ENCODE peak calls at places on chromosomes 6 and 20, in seven cellular contexts. V is fibroblast of mammary gland; F is CD8-positive, alpha-beta T cell; P is ovary; B is right atrium auricular region; M is heart left ventricle; L is breast epithelium. W is an unnamed sample.

GRCh38 chr6:53961679-53962370 is 149.4 kb upstream of the MLIP start:
- DNase-seq in B (no peak), P (no peak), M (no peak), V (no peak), L (no peak), F (no peak), W (peak)

GRCh38 chr6:43334466-43335095 is 26.0 kb upstream of the CRIP3 start:
- DNase-seq in F (no peak), M (no peak), P (no peak), V (peak), B (no peak), L (no peak), W (peak)

GRCh38 chr6:69622924-69623323 is 173.9 kb downstream of the LMBRD1 start:
- DNase-seq in M (no peak), B (no peak), F (no peak), V (no peak), P (no peak), L (no peak), W (no peak)

GRCh38 chr6:79609225-79609595 is 21.9 kb upstream of the SH3BGRL2 start:
- DNase-seq in M (no peak), V (no peak), P (no peak), L (no peak), B (no peak), F (no peak), W (no peak)

GRCh38 chr6:157021267-157022021 is 244.3 kb downstream of the ARID1B start:
- DNase-seq in L (peak), B (peak), V (peak), M (peak), F (peak), P (peak), W (peak)

GRCh38 chr20:45882469-45883099 is 1.6 kb downstream of the ZSWIM1 start:
- DNase-seq in B (no peak), V (no peak), P (no peak), L (no peak), F (no peak), M (no peak), W (no peak)

GRCh38 chr20:46293084-46293483 is 15.2 kb downstream of the CDH22 start:
- DNase-seq in V (peak), M (no peak), L (no peak), B (no peak), F (no peak), P (no peak), W (peak)

GRCh38 chr6:126696921-126697693 is 357.2 kb downstream of the CENPW start:
- DNase-seq in B (no peak), L (no peak), F (no peak), M (no peak), P (no peak), V (no peak), W (no peak)

GRCh38 chr6:110549277-110549676 is 72.9 kb upstream of the SLC22A16 start:
- DNase-seq in F (no peak), B (no peak), V (no peak), L (no peak), P (no peak), M (no peak), W (no peak)

GRCh38 chr20:35359335-35359997 is 52.3 kb downstream of the UQCC1 start:
- DNase-seq in F (no peak), L (no peak), B (no peak), M (no peak), V (no peak), P (no peak), W (no peak)

GRCh38 chr6:75116946-75117345 is 88.9 kb downstream of the COL12A1 start:
- DNase-seq in B (no peak), P (no peak), L (no peak), F (no peak), V (peak), M (no peak), W (no peak)

GRCh38 chr6:169342655-169343054 is 89.0 kb upstream of the THBS2 start:
- DNase-seq in M (no peak), F (no peak), L (no peak), V (no peak), P (no peak), B (no peak), W (no peak)

GRCh38 chr6:43936476-43936875 is 166.5 kb downstream of the VEGFA start:
- DNase-seq in M (no peak), V (no peak), P (no peak), F (no peak), L (no peak), B (no peak), W (no peak)

GRCh38 chr6:138310294-138310693 is 67.4 kb upstream of the SMIM28 start:
- DNase-seq in B (no peak), F (no peak), L (no peak), V (peak), M (no peak), P (no peak), W (peak)

GRCh38 chr20:55561259-55561658 is 444.1 kb downstream of the CBLN4 start:
- DNase-seq in M (no peak), L (no peak), V (no peak), B (no peak), P (no peak), F (no peak), W (no peak)

GRCh38 chr6:159068904-159069578 is 24.2 kb upstream of the TAGAP start:
- DNase-seq in V (no peak), B (no peak), M (no peak), L (no peak), P (no peak), F (no peak), W (no peak)

GRCh38 chr6:1971612-1972011 is 273.8 kb downstream of the GMDS start:
- DNase-seq in V (no peak), L (no peak), B (no peak), M (no peak), F (no peak), P (no peak), W (no peak)

GRCh38 chr20:32019156-32019510 is 8.9 kb downstream of the CCM2L start:
- DNase-seq in F (no peak), P (no peak), M (no peak), B (no peak), V (no peak), L (no peak), W (no peak)

GRCh38 chr6:44725070-44725469 is 337.6 kb downstream of the CDC5L start:
- DNase-seq in P (no peak), V (peak), F (no peak), M (no peak), L (no peak), B (no peak), W (no peak)

GRCh38 chr6:129683606-129684322 is 26.2 kb downstream of the ARHGAP18 start:
- DNase-seq in M (peak), P (peak), L (no peak), V (peak), F (peak), B (peak), W (peak)

GRCh38 chr6:134532694-134533624 is 215.0 kb upstream of the SGK1 start:
- DNase-seq in B (no peak), P (no peak), M (no peak), L (no peak), V (no peak), F (no peak), W (no peak)

GRCh38 chr6:166478782-166479592 is 96.2 kb upstream of the MPC1 start:
- DNase-seq in B (no peak), P (no peak), L (peak), V (no peak), M (no peak), F (no peak), W (no peak)

GRCh38 chr6:24387818-24388217 is 14.9 kb upstream of the MRS2 start:
- DNase-seq in P (no peak), F (no peak), L (no peak), V (no peak), B (no peak), M (no peak), W (no peak)

GRCh38 chr6:124772733-124773319 is 189.4 kb upstream of the RNF217 start:
- DNase-seq in P (no peak), M (no peak), V (no peak), B (no peak), L (no peak), F (no peak), W (no peak)

GRCh38 chr20:38275815-38276550 is 15.4 kb upstream of the KIAA1755 start:
- DNase-seq in L (no peak), F (no peak), M (no peak), B (no peak), P (no peak), V (peak), W (peak)

GRCh38 chr20:59831024-59831900 is 102.2 kb downstream of the SYCP2 start:
- DNase-seq in M (no peak), B (peak), V (no peak), P (no peak), L (peak), F (no peak), W (no peak)

GRCh38 chr20:50099565-50099991 is 13.4 kb downstream of the UBE2V1 start:
- DNase-seq in P (no peak), L (no peak), M (no peak), V (no peak), B (no peak), F (no peak), W (no peak)

GRCh38 chr20:59948828-59949720 is 8.9 kb downstream of the FAM217B start:
- DNase-seq in V (peak), B (no peak), F (no peak), M (no peak), P (no peak), L (no peak), W (peak)

GRCh38 chr20:62999580-62999979 is 7.2 kb downstream of the BHLHE23 start:
- DNase-seq in M (no peak), P (no peak), V (no peak), L (no peak), B (no peak), F (no peak), W (no peak)

GRCh38 chr20:45924391-45925261 is 9.9 kb upstream of the PCIF1 start:
- DNase-seq in F (no peak), P (peak), L (no peak), M (peak), V (peak), B (peak), W (peak)

GRCh38 chr6:116396451-116396850 is 25.7 kb downstream of the DSE start:
- DNase-seq in B (no peak), P (no peak), L (no peak), V (peak), M (no peak), F (no peak), W (no peak)

GRCh38 chr6:163229050-163229449 is 185.5 kb upstream of the QKI start:
- DNase-seq in M (no peak), F (no peak), B (no peak), L (no peak), V (no peak), P (no peak), W (no peak)

GRCh38 chr6:154138806-154139205 is 99.8 kb downstream of the OPRM1 start:
- DNase-seq in P (no peak), F (no peak), L (no peak), B (no peak), M (no peak), V (peak), W (no peak)

GRCh38 chr20:663315-664090 is 10.5 kb upstream of the SRXN1 start:
- DNase-seq in L (no peak), F (no peak), B (no peak), V (peak), M (no peak), P (no peak), W (no peak)

GRCh38 chr6:85866758-85867401 is 224.2 kb upstream of the SYNCRIP start:
- DNase-seq in B (no peak), F (no peak), P (no peak), V (no peak), L (no peak), M (no peak), W (no peak)

GRCh38 chr6:139490482-139490881 is 116.0 kb upstream of the CITED2 start:
- DNase-seq in V (no peak), L (no peak), M (no peak), F (no peak), P (no peak), B (no peak), W (peak)

GRCh38 chr20:59912609-59913008 is 20.8 kb downstream of the SYCP2 start:
- DNase-seq in B (no peak), V (no peak), P (no peak), M (no peak), L (no peak), F (no peak), W (no peak)

GRCh38 chr20:55252525-55252924 is 752.8 kb downstream of the CBLN4 start:
- DNase-seq in M (peak), P (peak), L (no peak), V (no peak), B (no peak), F (no peak), W (no peak)

DNA sequence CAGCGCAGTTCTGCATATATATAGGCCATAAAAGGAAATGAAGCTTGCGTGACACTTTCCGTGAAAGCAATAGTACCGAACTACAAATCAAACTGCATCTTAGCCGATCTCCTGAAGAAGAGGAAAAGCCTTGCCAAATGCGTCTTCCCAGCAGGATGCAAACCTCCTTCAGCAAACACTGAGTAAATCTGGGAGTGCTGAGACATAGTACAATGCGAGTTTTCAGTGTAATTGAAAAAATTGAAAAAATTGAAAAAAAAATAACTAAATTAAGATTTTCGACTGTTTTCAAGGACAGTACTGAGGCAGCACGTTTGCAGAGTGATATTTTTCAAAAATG is 13.4 kb downstream of the RPP21 start:
- DNase-seq in F (no peak), V (no peak), M (no peak), B (no peak), L (no peak), P (no peak), W (no peak)
- H3K4me3 ChIP-seq in F (no peak), V (no peak), M (no peak), B (no peak), L (no peak), P (peak), W (no peak)

GRCh38 chr20:57902478-57902877 is 192.7 kb upstream of the PMEPA1 start:
- DNase-seq in V (peak), F (no peak), P (no peak), B (no peak), L (no peak), M (no peak), W (peak)
- TF ChIP-seq CTCF in V (no peak), F (no peak), P (no peak), B (no peak), L (no peak), M (no peak), W (no peak)

DNA sequence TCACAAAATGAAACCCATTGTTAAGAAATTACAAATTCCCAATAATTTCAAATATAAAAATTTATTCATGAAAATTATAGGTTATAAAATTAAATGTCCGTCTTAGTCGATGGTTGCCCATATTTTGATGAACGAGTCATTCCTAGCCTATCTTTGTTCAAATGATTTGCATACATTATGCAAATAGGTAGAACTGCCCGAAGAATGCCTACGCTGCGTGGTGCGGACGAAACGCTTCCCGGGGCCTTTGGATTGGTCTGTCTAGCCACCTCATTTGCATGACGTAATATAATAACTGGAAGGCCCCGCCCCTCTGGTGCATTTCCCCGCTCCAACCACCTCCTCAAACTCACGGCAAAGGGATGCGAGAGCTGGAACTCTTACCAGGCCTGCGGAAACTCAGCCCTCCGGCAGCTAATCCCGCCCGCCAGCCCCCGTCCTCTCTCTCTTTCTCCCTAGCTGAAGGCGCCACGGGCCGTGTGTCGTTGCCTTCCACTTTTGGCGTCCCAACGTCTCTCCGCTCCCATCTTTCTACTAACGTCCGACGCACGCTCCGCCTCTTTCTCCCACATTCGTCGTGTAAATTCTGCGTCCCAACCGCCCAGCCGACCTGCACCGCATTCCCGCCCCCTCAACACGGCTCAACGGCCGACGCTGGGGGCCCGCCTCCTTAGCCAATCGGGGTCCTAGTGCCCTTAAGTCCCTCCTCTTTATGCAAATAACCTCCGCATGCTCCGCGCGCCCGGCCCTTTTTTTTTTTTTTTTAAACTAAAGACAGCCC is 520 bp upstream of the PRRC2A start:
- DNase-seq in V (peak), F (peak), M (peak), P (peak), L (peak), B (peak), W (peak)
- H3K4me3 ChIP-seq in V (peak), F (peak), M (peak), P (peak), L (peak), B (peak), W (peak)

DNA sequence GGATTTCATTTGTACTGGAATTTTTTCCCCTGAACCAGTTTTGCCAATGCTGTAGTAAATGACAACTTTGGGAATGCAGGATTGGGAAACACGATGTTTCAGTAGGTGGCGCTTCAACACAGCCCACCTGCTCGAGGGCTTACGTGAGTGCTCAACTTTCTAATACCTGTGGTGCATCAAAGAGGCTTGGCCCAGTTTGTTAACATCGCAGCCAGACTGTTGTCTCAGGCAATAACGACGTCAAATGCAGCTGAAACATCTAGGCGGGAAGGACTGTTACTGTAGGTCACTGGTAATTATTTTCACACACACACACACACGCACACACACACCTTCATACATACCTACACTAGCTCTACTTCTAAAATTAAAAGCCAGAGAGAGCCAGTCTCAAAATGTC is 815.5 kb upstream of the SLC35B3 start:
- DNase-seq in L (peak), B (no peak), F (no peak), P (no peak), M (no peak), V (peak), W (peak)
- TF ChIP-seq CTCF in L (peak), B (peak), F (no peak), P (no peak), M (no peak), V (peak), W (peak)

DNA sequence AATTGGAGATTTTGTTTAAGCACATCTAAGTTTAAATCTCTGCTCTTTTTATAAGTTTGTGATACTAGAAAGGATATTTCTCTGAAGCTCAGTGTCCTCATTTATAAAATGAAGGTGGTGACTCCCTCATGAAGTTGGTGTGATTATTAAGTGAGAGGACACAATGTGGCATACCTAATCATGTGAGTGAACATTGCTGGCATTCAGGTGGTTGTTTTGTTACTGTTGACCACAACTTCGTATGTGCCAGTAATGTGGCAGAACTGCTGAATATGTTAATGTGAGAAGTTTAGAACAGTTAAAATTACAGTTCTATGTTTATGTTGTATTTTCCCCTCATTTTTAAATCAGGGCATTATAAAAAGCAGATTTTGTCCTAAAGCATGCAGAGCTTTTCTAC is 127.2 kb downstream of the STXBP5 start:
- DNase-seq in B (no peak), P (no peak), V (no peak), F (no peak), L (no peak), M (no peak), W (no peak)
- H3K4me3 ChIP-seq in B (no peak), P (no peak), V (no peak), F (no peak), L (no peak), M (no peak), W (no peak)

GRCh38 chr20:13262701-13263335 is 41.7 kb downstream of the ISM1 start:
- DNase-seq in F (no peak), B (no peak), M (no peak), L (no peak), P (no peak), V (no peak), W (peak)

GRCh38 chr20:13259921-13260320 is 38.8 kb downstream of the ISM1 start:
- DNase-seq in F (no peak), L (no peak), V (no peak), B (no peak), P (no peak), M (no peak), W (no peak)

GRCh38 chr20:13262302-13262650 is 41.2 kb downstream of the ISM1 start:
- DNase-seq in V (no peak), L (no peak), B (no peak), P (no peak), F (no peak), M (no peak), W (no peak)

GRCh38 chr20:13260620-13261279 is 39.7 kb downstream of the ISM1 start:
- DNase-seq in V (no peak), B (no peak), P (no peak), L (no peak), F (no peak), M (no peak), W (no peak)

DNA sequence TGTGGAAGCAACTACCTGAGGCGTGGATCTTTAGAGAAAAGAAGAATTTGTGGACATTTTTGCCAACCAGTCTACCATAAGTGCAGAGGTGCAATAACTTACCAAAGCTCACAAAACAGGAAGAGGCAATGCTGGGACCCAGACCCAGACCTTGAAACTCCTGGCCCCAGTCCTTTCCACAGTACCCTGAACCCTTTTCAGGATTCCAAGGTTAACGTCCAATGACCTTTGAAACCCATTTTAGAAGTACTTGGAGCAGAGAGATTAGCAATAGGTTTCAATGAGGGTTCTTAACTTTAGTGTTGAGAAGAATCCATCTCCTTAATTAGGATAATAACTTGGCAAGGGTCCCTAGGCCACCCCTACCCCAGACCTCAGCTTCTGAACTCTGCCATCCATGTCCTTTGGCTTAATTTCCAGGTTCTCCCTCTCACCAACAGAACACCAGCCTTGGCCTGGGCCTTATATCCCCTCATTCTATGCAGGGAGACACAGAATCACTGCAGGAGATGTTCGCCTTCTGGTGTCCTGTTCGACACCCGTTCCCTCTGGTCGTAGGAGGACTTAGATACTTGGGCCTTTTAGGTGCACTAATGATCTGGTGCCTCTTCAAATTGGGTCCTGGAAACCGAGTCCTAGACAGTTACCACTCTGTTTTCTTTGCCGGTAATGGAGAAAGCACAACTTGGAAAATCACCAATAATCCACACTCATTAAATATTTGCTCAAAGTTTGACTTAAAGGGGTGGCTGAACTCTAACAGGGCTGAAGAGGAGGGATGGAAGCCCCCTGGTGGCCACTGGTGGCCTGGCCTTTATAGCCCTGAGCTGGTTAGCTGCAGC is 40.6 kb downstream of the ISM1 start:
- DNase-seq in M (no peak), V (peak), F (peak), L (no peak), B (no peak), P (no peak), W (peak)
- TF ChIP-seq CTCF in M (peak), V (peak), F (peak), L (peak), B (peak), P (no peak), W (peak)

W was measured in fibroblast of villous mesenchyme.